ENCODE peak calls at places on chromosome 10, in ten cellular contexts. One of them, this sample, is unnamed. For H3K4me1, the result is how much of the 10 kb centered on the place peaks cover.

GRCh38 chr10:34106356-34106885 is 708.7 kb downstream of the PARD3 start:
- DNase-seq in endothelial cell of umbilical vein: no peak
- DNase-seq in GM23248: no peak
- DNase-seq in psoas muscle: no peak
- DNase-seq in CD4-positive, CD25-positive, alpha-beta regulatory T cell: no peak
- DNase-seq in right cardiac atrium: no peak
- DNase-seq in breast epithelium: no peak
- DNase-seq in right atrium auricular region: no peak
- DNase-seq in spleen: no peak
- DNase-seq in colonic mucosa: no peak
- DNase-seq in this sample: no peak

GRCh38 chr10:12819071-12819470 is 182.4 kb downstream of the CCDC3 start:
- DNase-seq in endothelial cell of umbilical vein: peak
- DNase-seq in GM23248: no peak
- DNase-seq in psoas muscle: no peak
- DNase-seq in CD4-positive, CD25-positive, alpha-beta regulatory T cell: no peak
- DNase-seq in right cardiac atrium: no peak
- DNase-seq in breast epithelium: no peak
- DNase-seq in right atrium auricular region: no peak
- DNase-seq in spleen: no peak
- DNase-seq in colonic mucosa: no peak
- DNase-seq in this sample: no peak

GRCh38 chr10:113612154-113612553 is 51.7 kb downstream of the NRAP start:
- DNase-seq in endothelial cell of umbilical vein: no peak
- DNase-seq in GM23248: no peak
- DNase-seq in psoas muscle: peak
- DNase-seq in CD4-positive, CD25-positive, alpha-beta regulatory T cell: no peak
- DNase-seq in right cardiac atrium: peak
- DNase-seq in breast epithelium: no peak
- DNase-seq in right atrium auricular region: no peak
- DNase-seq in spleen: no peak
- DNase-seq in colonic mucosa: no peak
- DNase-seq in this sample: no peak

GRCh38 chr10:90751107-90751997 is 106.5 kb downstream of the HTR7 start:
- DNase-seq in endothelial cell of umbilical vein: peak
- DNase-seq in GM23248: peak
- DNase-seq in psoas muscle: no peak
- DNase-seq in CD4-positive, CD25-positive, alpha-beta regulatory T cell: peak
- DNase-seq in right cardiac atrium: no peak
- DNase-seq in breast epithelium: no peak
- DNase-seq in right atrium auricular region: no peak
- DNase-seq in spleen: no peak
- DNase-seq in colonic mucosa: peak
- DNase-seq in this sample: no peak

GRCh38 chr10:98265403-98266378 is 2.3 kb downstream of the LOXL4 start:
- DNase-seq in endothelial cell of umbilical vein: no peak
- DNase-seq in GM23248: no peak
- DNase-seq in psoas muscle: no peak
- DNase-seq in CD4-positive, CD25-positive, alpha-beta regulatory T cell: no peak
- DNase-seq in right cardiac atrium: no peak
- DNase-seq in breast epithelium: no peak
- DNase-seq in right atrium auricular region: peak
- DNase-seq in spleen: no peak
- DNase-seq in colonic mucosa: no peak
- DNase-seq in this sample: no peak

GRCh38 chr10:22619111-22619510 is 95.3 kb downstream of the PIP4K2A start:
- DNase-seq in endothelial cell of umbilical vein: no peak
- DNase-seq in GM23248: peak
- DNase-seq in psoas muscle: no peak
- DNase-seq in CD4-positive, CD25-positive, alpha-beta regulatory T cell: no peak
- DNase-seq in right cardiac atrium: no peak
- DNase-seq in breast epithelium: no peak
- DNase-seq in right atrium auricular region: no peak
- DNase-seq in spleen: no peak
- DNase-seq in colonic mucosa: no peak
- DNase-seq in this sample: no peak

GRCh38 chr10:62248465-62248864 is 20.2 kb downstream of the RTKN2 start:
- DNase-seq in endothelial cell of umbilical vein: peak
- DNase-seq in GM23248: peak
- DNase-seq in psoas muscle: no peak
- DNase-seq in CD4-positive, CD25-positive, alpha-beta regulatory T cell: no peak
- DNase-seq in right cardiac atrium: no peak
- DNase-seq in breast epithelium: no peak
- DNase-seq in right atrium auricular region: no peak
- DNase-seq in spleen: no peak
- DNase-seq in colonic mucosa: no peak
- DNase-seq in this sample: no peak

GRCh38 chr10:86642499-86642898 is 11.8 kb upstream of the OPN4 start:
- DNase-seq in endothelial cell of umbilical vein: no peak
- DNase-seq in GM23248: peak
- DNase-seq in psoas muscle: no peak
- DNase-seq in CD4-positive, CD25-positive, alpha-beta regulatory T cell: no peak
- DNase-seq in right cardiac atrium: peak
- DNase-seq in breast epithelium: no peak
- DNase-seq in right atrium auricular region: no peak
- DNase-seq in spleen: no peak
- DNase-seq in colonic mucosa: no peak
- DNase-seq in this sample: no peak

GRCh38 chr10:1715821-1716220 is 21.5 kb downstream of the ADARB2 start:
- DNase-seq in endothelial cell of umbilical vein: no peak
- DNase-seq in GM23248: no peak
- DNase-seq in psoas muscle: no peak
- DNase-seq in CD4-positive, CD25-positive, alpha-beta regulatory T cell: peak
- DNase-seq in right cardiac atrium: no peak
- DNase-seq in breast epithelium: no peak
- DNase-seq in right atrium auricular region: no peak
- DNase-seq in spleen: no peak
- DNase-seq in colonic mucosa: no peak
- DNase-seq in this sample: no peak

GRCh38 chr10:21668831-21669230 is 134.8 kb downstream of the MLLT10 start:
- DNase-seq in endothelial cell of umbilical vein: no peak
- DNase-seq in GM23248: no peak
- DNase-seq in psoas muscle: no peak
- DNase-seq in CD4-positive, CD25-positive, alpha-beta regulatory T cell: no peak
- DNase-seq in right cardiac atrium: no peak
- DNase-seq in breast epithelium: no peak
- DNase-seq in right atrium auricular region: no peak
- DNase-seq in spleen: no peak
- DNase-seq in colonic mucosa: no peak
- DNase-seq in this sample: no peak

GRCh38 chr10:44966816-44967509 is 7.4 kb downstream of the RASSF4 start:
- DNase-seq in endothelial cell of umbilical vein: no peak
- DNase-seq in GM23248: no peak
- DNase-seq in psoas muscle: no peak
- DNase-seq in CD4-positive, CD25-positive, alpha-beta regulatory T cell: no peak
- DNase-seq in right cardiac atrium: no peak
- DNase-seq in breast epithelium: no peak
- DNase-seq in right atrium auricular region: peak
- DNase-seq in spleen: peak
- DNase-seq in colonic mucosa: peak
- DNase-seq in this sample: peak
- H3K4me1 ChIP-seq in endothelial cell of umbilical vein: under half
- H3K4me1 ChIP-seq in GM23248: under half
- H3K4me1 ChIP-seq in psoas muscle: half or more
- H3K4me1 ChIP-seq in CD4-positive, CD25-positive, alpha-beta regulatory T cell: under half
- H3K4me1 ChIP-seq in right cardiac atrium: half or more
- H3K4me1 ChIP-seq in breast epithelium: under half
- H3K4me1 ChIP-seq in right atrium auricular region: under half
- H3K4me1 ChIP-seq in spleen: half or more
- H3K4me1 ChIP-seq in colonic mucosa: under half
- H3K4me1 ChIP-seq in this sample: half or more

DNA sequence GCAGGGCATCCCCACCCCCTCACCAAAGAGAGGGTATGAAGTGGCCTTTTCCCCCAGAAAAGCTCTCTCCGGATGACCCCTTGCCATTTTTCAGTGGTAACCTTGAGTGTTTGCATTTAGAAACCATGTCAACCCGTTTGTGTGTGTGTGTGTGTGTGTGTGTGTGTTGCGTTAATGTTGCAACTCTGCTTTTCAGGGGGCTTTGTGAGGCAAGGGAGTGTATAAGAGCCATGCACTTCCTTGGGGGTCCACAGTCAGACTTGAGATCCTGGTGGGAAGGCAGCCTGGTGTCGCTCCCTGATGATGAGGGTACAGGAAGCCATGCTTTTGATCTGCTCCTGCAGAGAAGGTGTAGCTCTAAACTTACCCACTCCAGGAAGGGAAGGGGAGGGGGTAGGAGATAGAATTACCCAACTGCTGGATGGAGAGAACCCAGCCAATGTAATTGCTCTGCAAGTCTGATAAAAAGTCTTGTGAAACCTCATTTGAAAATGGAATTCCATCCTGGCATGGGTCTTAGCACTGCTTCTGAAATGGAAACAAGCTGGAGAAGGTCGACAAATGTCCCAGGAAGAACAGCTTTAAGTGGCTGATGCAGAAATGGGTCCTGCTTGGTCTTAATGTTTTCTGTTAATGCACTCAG is 10.7 kb downstream of the GRK5 start:
- DNase-seq in endothelial cell of umbilical vein: no peak
- DNase-seq in GM23248: no peak
- DNase-seq in psoas muscle: no peak
- DNase-seq in CD4-positive, CD25-positive, alpha-beta regulatory T cell: no peak
- DNase-seq in right cardiac atrium: no peak
- DNase-seq in breast epithelium: no peak
- DNase-seq in right atrium auricular region: no peak
- DNase-seq in spleen: no peak
- DNase-seq in colonic mucosa: no peak
- DNase-seq in this sample: no peak
- H3K4me1 ChIP-seq in endothelial cell of umbilical vein: under half
- H3K4me1 ChIP-seq in GM23248: under half
- H3K4me1 ChIP-seq in psoas muscle: under half
- H3K4me1 ChIP-seq in CD4-positive, CD25-positive, alpha-beta regulatory T cell: under half
- H3K4me1 ChIP-seq in right cardiac atrium: under half
- H3K4me1 ChIP-seq in breast epithelium: under half
- H3K4me1 ChIP-seq in right atrium auricular region: under half
- H3K4me1 ChIP-seq in spleen: half or more
- H3K4me1 ChIP-seq in colonic mucosa: under half
- H3K4me1 ChIP-seq in this sample: under half

GRCh38 chr10:128047337-128047736 is 78.9 kb downstream of the MKI67 start:
- DNase-seq in endothelial cell of umbilical vein: peak
- DNase-seq in GM23248: no peak
- DNase-seq in psoas muscle: peak
- DNase-seq in CD4-positive, CD25-positive, alpha-beta regulatory T cell: peak
- DNase-seq in right cardiac atrium: peak
- DNase-seq in breast epithelium: peak
- DNase-seq in right atrium auricular region: peak
- DNase-seq in spleen: peak
- DNase-seq in colonic mucosa: peak
- DNase-seq in this sample: peak
- H3K4me1 ChIP-seq in endothelial cell of umbilical vein: under half
- H3K4me1 ChIP-seq in GM23248: under half
- H3K4me1 ChIP-seq in psoas muscle: under half
- H3K4me1 ChIP-seq in CD4-positive, CD25-positive, alpha-beta regulatory T cell: under half
- H3K4me1 ChIP-seq in right cardiac atrium: under half
- H3K4me1 ChIP-seq in breast epithelium: under half
- H3K4me1 ChIP-seq in right atrium auricular region: under half
- H3K4me1 ChIP-seq in spleen: half or more
- H3K4me1 ChIP-seq in colonic mucosa: under half
- H3K4me1 ChIP-seq in this sample: under half

GRCh38 chr10:63700209-63700934 is 179.2 kb downstream of the REEP3 start:
- DNase-seq in endothelial cell of umbilical vein: peak
- DNase-seq in GM23248: peak
- DNase-seq in psoas muscle: peak
- DNase-seq in CD4-positive, CD25-positive, alpha-beta regulatory T cell: no peak
- DNase-seq in right cardiac atrium: peak
- DNase-seq in breast epithelium: no peak
- DNase-seq in right atrium auricular region: peak
- DNase-seq in spleen: no peak
- DNase-seq in colonic mucosa: no peak
- DNase-seq in this sample: no peak
- H3K4me1 ChIP-seq in endothelial cell of umbilical vein: under half
- H3K4me1 ChIP-seq in GM23248: under half
- H3K4me1 ChIP-seq in psoas muscle: half or more
- H3K4me1 ChIP-seq in CD4-positive, CD25-positive, alpha-beta regulatory T cell: under half
- H3K4me1 ChIP-seq in right cardiac atrium: under half
- H3K4me1 ChIP-seq in breast epithelium: under half
- H3K4me1 ChIP-seq in right atrium auricular region: under half
- H3K4me1 ChIP-seq in spleen: half or more
- H3K4me1 ChIP-seq in colonic mucosa: under half
- H3K4me1 ChIP-seq in this sample: under half